ENCODE peak calls at places on chromosomes 12 and 14, in four cellular contexts. One of them, this sample, is unnamed.

GRCh38 chr12:105084251-105085250 is at the start of gene ALDH1L2:
- DNase-seq in HepG2: peak
- DNase-seq in K562: peak
- DNase-seq in GM12878: no peak
- DNase-seq in this sample: peak

GRCh38 chr14:54480830-54481562 is 7.8 kb downstream of the GMFB start:
- DNase-seq in HepG2: no peak
- DNase-seq in K562: no peak
- DNase-seq in GM12878: no peak
- DNase-seq in this sample: no peak

GRCh38 chr12:106136263-106136662 is 2.5 kb downstream of the NUAK1 start:
- DNase-seq in HepG2: peak
- DNase-seq in K562: peak
- DNase-seq in GM12878: no peak
- DNase-seq in this sample: peak

GRCh38 chr12:110677206-110677911 is 11.6 kb downstream of the HVCN1 start:
- DNase-seq in HepG2: no peak
- DNase-seq in K562: no peak
- DNase-seq in GM12878: peak
- DNase-seq in this sample: no peak

GRCh38 chr12:56723889-56724659 is 1.0 kb downstream of the NACA start:
- DNase-seq in HepG2: peak
- DNase-seq in K562: no peak
- DNase-seq in GM12878: no peak
- DNase-seq in this sample: no peak

GRCh38 chr12:20475542-20475941 is 107.2 kb downstream of the PDE3A start:
- DNase-seq in HepG2: no peak
- DNase-seq in K562: no peak
- DNase-seq in GM12878: no peak
- DNase-seq in this sample: no peak

GRCh38 chr12:111034911-111035577 is 114.7 kb upstream of the MYL2 start:
- DNase-seq in HepG2: no peak
- DNase-seq in K562: no peak
- DNase-seq in GM12878: no peak
- DNase-seq in this sample: peak

GRCh38 chr12:6062427-6063378 is 61.8 kb downstream of the VWF start:
- DNase-seq in HepG2: peak
- DNase-seq in K562: peak
- DNase-seq in GM12878: no peak
- DNase-seq in this sample: peak

GRCh38 chr14:87529081-87529480 is 463.9 kb downstream of the GALC start:
- DNase-seq in HepG2: no peak
- DNase-seq in K562: no peak
- DNase-seq in GM12878: no peak
- DNase-seq in this sample: peak

GRCh38 chr12:81573228-81573627 is 185.9 kb downstream of the PPFIA2 start:
- DNase-seq in HepG2: no peak
- DNase-seq in K562: no peak
- DNase-seq in GM12878: no peak
- DNase-seq in this sample: no peak

GRCh38 chr14:64117671-64118402 is 176.3 kb downstream of the ESR2 start:
- DNase-seq in HepG2: no peak
- DNase-seq in K562: no peak
- DNase-seq in GM12878: no peak
- DNase-seq in this sample: no peak

GRCh38 chr14:101020971-101021370 is 117.4 kb upstream of the RTL1 start:
- DNase-seq in HepG2: no peak
- DNase-seq in K562: no peak
- DNase-seq in GM12878: no peak
- DNase-seq in this sample: no peak

GRCh38 chr14:75040497-75040896 is 10.8 kb downstream of the MLH3 start:
- DNase-seq in HepG2: no peak
- DNase-seq in K562: no peak
- DNase-seq in GM12878: no peak
- DNase-seq in this sample: no peak

GRCh38 chr14:21015312-21015711 is 9.5 kb downstream of the NDRG2 start:
- DNase-seq in HepG2: no peak
- DNase-seq in K562: no peak
- DNase-seq in GM12878: no peak
- DNase-seq in this sample: no peak

GRCh38 chr12:1592444-1593231 is 1.7 kb downstream of the FBXL14 start:
- DNase-seq in HepG2: no peak
- DNase-seq in K562: peak
- DNase-seq in GM12878: no peak
- DNase-seq in this sample: peak

GRCh38 chr12:30990776-30991175 is 64.2 kb downstream of the TSPAN11 start:
- DNase-seq in HepG2: no peak
- DNase-seq in K562: no peak
- DNase-seq in GM12878: no peak
- DNase-seq in this sample: no peak

GRCh38 chr12:50052964-50053363 is 4.4 kb upstream of the ASIC1 start:
- DNase-seq in HepG2: no peak
- DNase-seq in K562: no peak
- DNase-seq in GM12878: no peak
- DNase-seq in this sample: no peak

GRCh38 chr12:50049254-50050118 is 7.9 kb upstream of the ASIC1 start:
- DNase-seq in HepG2: no peak
- DNase-seq in K562: no peak
- DNase-seq in GM12878: no peak
- DNase-seq in this sample: no peak

GRCh38 chr12:50052544-50052943 is 4.9 kb upstream of the ASIC1 start:
- DNase-seq in HepG2: no peak
- DNase-seq in K562: no peak
- DNase-seq in GM12878: no peak
- DNase-seq in this sample: no peak

GRCh38 chr12:50050119-50050385 is 7.3 kb upstream of the ASIC1 start:
- DNase-seq in HepG2: no peak
- DNase-seq in K562: no peak
- DNase-seq in GM12878: no peak
- DNase-seq in this sample: no peak

DNA sequence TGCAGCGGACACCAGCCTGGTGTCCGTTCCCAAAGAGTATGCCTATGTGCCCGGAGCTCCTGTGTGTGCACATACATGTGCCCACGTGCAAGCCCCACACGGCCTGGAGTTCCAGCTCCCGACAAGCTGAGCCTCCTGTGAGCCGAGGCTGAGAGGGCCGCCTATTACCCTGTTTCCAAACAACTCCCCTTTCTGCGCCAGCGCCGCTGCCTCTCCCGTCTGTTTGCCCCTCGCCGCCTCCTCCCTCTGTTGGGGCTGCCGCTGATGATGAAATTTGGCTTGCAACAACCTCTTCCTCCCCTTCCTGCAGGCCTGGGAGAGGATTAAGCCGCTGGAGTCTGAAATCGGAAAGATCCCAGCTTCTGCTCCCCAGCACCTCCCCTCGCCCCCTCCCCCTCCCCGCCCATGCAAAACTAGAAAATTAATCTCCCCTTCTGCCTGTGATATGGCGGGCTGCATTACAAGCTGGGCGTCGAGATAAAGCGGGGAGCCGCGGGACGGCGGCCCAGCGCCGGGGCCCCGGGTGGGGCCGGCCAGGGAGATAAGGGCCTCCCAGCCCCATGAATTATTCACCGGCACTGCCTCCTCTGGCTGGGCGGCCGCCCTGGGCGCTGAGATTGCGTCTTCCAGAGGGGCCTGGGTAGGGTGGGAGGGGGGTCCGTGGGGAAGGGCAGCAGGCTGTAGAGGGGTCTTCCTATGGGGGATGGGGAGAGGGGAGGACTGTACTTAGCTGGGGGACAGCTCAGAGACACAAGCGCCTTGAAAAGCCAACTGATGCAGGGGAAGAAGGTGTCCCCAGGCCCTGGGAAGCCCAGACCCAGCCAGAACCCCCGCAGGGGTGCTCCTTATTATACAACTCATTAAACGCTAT is 6.8 kb upstream of the ASIC1 start:
- DNase-seq in HepG2: peak
- DNase-seq in K562: peak
- DNase-seq in GM12878: no peak
- DNase-seq in this sample: peak
- TF ChIP-seq ATF2 in HepG2: no peak
- TF ChIP-seq ATF2 in K562: no peak
- TF ChIP-seq ATF2 in GM12878: no peak
- TF ChIP-seq ATF2 in this sample: no peak

GRCh38 chr14:90402009-90402408 is 5.2 kb downstream of the CALM1 start:
- DNase-seq in HepG2: no peak
- DNase-seq in K562: no peak
- DNase-seq in GM12878: no peak
- DNase-seq in this sample: no peak
- TF ChIP-seq CREM in HepG2: no peak
- TF ChIP-seq CREM in K562: no peak
- TF ChIP-seq CREM in GM12878: no peak
- TF ChIP-seq CREM in this sample: no peak

DNA sequence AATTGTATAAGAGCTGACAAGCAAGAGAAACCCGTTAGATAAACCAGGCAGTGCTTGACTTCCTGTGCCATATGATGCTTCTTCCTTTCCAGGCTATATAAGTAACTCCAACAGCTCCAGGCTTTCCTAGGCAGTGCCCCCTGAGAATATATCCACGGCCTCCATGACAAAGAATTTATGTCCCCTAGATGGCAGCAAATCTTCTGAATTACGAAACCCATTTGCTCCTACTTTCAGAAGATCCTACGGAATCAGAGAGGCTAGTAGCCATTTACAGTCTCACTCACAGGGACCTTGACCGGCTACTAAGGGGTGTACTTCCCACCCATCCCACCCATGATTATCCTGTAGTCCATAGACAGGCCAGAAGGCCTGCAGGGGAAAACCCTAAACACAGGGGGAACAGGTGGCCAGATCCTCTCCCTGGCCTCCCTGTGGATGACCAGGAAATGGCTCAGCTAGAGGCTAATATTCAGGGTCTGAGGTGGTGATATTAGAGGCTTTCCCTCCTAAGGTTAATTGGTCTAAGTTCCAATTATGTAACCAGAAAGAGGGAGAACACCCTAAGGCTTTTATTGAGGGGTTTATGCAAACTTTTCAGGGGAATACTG is 77.2 kb upstream of the DCD start:
- DNase-seq in HepG2: peak
- DNase-seq in K562: no peak
- DNase-seq in GM12878: no peak
- DNase-seq in this sample: no peak
- TF ChIP-seq CBFB in HepG2: no peak
- TF ChIP-seq CBFB in K562: no peak
- TF ChIP-seq CBFB in GM12878: no peak
- TF ChIP-seq CBFB in this sample: no peak

GRCh38 chr14:95098984-95099599 is 58.2 kb downstream of the DICER1 start:
- DNase-seq in HepG2: peak
- DNase-seq in K562: peak
- DNase-seq in GM12878: no peak
- DNase-seq in this sample: peak
- TF ChIP-seq ATF2 in HepG2: no peak
- TF ChIP-seq ATF2 in K562: no peak
- TF ChIP-seq ATF2 in GM12878: no peak
- TF ChIP-seq ATF2 in this sample: no peak

GRCh38 chr12:48192861-48193260 is 9.4 kb downstream of the CCDC184 start:
- DNase-seq in HepG2: no peak
- DNase-seq in K562: no peak
- DNase-seq in GM12878: no peak
- DNase-seq in this sample: no peak

GRCh38 chr12:48187916-48188695 is 4.7 kb downstream of the CCDC184 start:
- DNase-seq in HepG2: no peak
- DNase-seq in K562: no peak
- DNase-seq in GM12878: no peak
- DNase-seq in this sample: no peak

GRCh38 chr12:48193623-48194022 is 9.5 kb downstream of the OR10AD1 start:
- DNase-seq in HepG2: no peak
- DNase-seq in K562: no peak
- DNase-seq in GM12878: no peak
- DNase-seq in this sample: no peak

GRCh38 chr12:48189331-48190125 is 6.1 kb downstream of the CCDC184 start:
- DNase-seq in HepG2: peak
- DNase-seq in K562: peak
- DNase-seq in GM12878: peak
- DNase-seq in this sample: peak

GRCh38 chr12:48191096-48191495 is 7.7 kb downstream of the CCDC184 start:
- DNase-seq in HepG2: no peak
- DNase-seq in K562: no peak
- DNase-seq in GM12878: no peak
- DNase-seq in this sample: no peak
- TF ChIP-seq CREM in HepG2: no peak
- TF ChIP-seq CREM in K562: no peak
- TF ChIP-seq CREM in GM12878: no peak
- TF ChIP-seq CREM in this sample: no peak

GRCh38 chr12:11726659-11727058 is 77.2 kb downstream of the ETV6 start:
- DNase-seq in HepG2: no peak
- DNase-seq in K562: no peak
- DNase-seq in GM12878: no peak
- DNase-seq in this sample: no peak
- TF ChIP-seq CBFB in HepG2: no peak
- TF ChIP-seq CBFB in K562: no peak
- TF ChIP-seq CBFB in GM12878: no peak
- TF ChIP-seq CBFB in this sample: no peak

DNA sequence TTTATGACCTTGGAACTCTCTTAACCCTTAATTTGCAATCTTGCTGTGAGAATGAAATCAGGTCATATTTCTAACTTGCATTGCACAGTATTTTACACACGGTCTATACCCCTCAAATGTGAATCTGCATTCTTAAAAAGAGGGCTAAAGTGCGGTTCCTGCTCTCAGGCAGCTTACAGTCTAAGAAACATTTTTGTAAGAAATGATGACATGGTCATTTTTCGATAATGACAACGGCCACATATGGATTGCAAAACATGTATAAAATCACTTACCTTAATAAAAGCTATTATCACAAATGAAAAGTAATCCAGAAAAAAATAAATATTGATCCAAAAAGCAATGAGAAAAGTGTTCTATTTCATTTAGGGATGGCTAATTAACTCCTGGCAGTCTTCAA is 24.8 kb upstream of the TMEM132D start:
- DNase-seq in HepG2: no peak
- DNase-seq in K562: no peak
- DNase-seq in GM12878: no peak
- DNase-seq in this sample: no peak
- TF ChIP-seq ATF2 in HepG2: no peak
- TF ChIP-seq ATF2 in K562: no peak
- TF ChIP-seq ATF2 in GM12878: no peak
- TF ChIP-seq ATF2 in this sample: no peak

GRCh38 chr12:88996389-88996788 is 355.9 kb downstream of the DUSP6 start:
- DNase-seq in HepG2: no peak
- DNase-seq in K562: no peak
- DNase-seq in GM12878: no peak
- DNase-seq in this sample: no peak

GRCh38 chr12:88993655-88994054 is 358.6 kb downstream of the DUSP6 start:
- DNase-seq in HepG2: peak
- DNase-seq in K562: no peak
- DNase-seq in GM12878: no peak
- DNase-seq in this sample: no peak

GRCh38 chr12:88994537-88994936 is 357.8 kb downstream of the DUSP6 start:
- DNase-seq in HepG2: no peak
- DNase-seq in K562: no peak
- DNase-seq in GM12878: no peak
- DNase-seq in this sample: no peak

GRCh38 chr12:88998421-88998820 is 353.9 kb downstream of the DUSP6 start:
- DNase-seq in HepG2: no peak
- DNase-seq in K562: no peak
- DNase-seq in GM12878: no peak
- DNase-seq in this sample: no peak
- TF ChIP-seq CREM in HepG2: no peak
- TF ChIP-seq CREM in K562: no peak
- TF ChIP-seq CREM in GM12878: no peak
- TF ChIP-seq CREM in this sample: no peak

GRCh38 chr12:118704517-118704916 is 276.8 kb upstream of the SRRM4 start:
- DNase-seq in HepG2: peak
- DNase-seq in K562: no peak
- DNase-seq in GM12878: no peak
- DNase-seq in this sample: peak
- TF ChIP-seq CBFB in HepG2: no peak
- TF ChIP-seq CBFB in K562: no peak
- TF ChIP-seq CBFB in GM12878: no peak
- TF ChIP-seq CBFB in this sample: no peak

GRCh38 chr12:49364989-49365388 is 2.3 kb upstream of the SPATS2 start:
- DNase-seq in HepG2: no peak
- DNase-seq in K562: no peak
- DNase-seq in GM12878: no peak
- DNase-seq in this sample: no peak
- TF ChIP-seq ATF2 in HepG2: no peak
- TF ChIP-seq ATF2 in K562: no peak
- TF ChIP-seq ATF2 in GM12878: no peak
- TF ChIP-seq ATF2 in this sample: no peak

This sample was measured in WTC11.